ENCODE peak calls at places on chromosomes 16 and 17, in six cellular contexts. One of them, this sample, is unnamed.

GRCh38 chr17:45923511-45924268 is 29.3 kb downstream of the MAPT start:
- DNase-seq in EH: peak; percentile 16
- DNase-seq in BJ: peak; percentile 29
- DNase-seq in SJSA1: no peak
- DNase-seq in skeletal muscle cell: peak; percentile 12
- DNase-seq in immature natural killer cell: no peak
- DNase-seq in this sample: no peak

GRCh38 chr16:51167170-51167710 is 16.2 kb upstream of the SALL1 start:
- DNase-seq in EH: no peak
- DNase-seq in BJ: no peak
- DNase-seq in SJSA1: no peak
- DNase-seq in skeletal muscle cell: no peak
- DNase-seq in immature natural killer cell: no peak
- DNase-seq in this sample: no peak

GRCh38 chr16:46736695-46737094 is 11.4 kb downstream of the MYLK3 start:
- DNase-seq in EH: peak; percentile 5
- DNase-seq in BJ: no peak
- DNase-seq in SJSA1: no peak
- DNase-seq in skeletal muscle cell: no peak
- DNase-seq in immature natural killer cell: no peak
- DNase-seq in this sample: no peak

GRCh38 chr17:16584273-16584995 is 15.4 kb upstream of the ZNF287 start:
- DNase-seq in EH: peak; percentile 88
- DNase-seq in BJ: peak; percentile 43
- DNase-seq in SJSA1: peak; percentile 81
- DNase-seq in skeletal muscle cell: peak; percentile 43
- DNase-seq in immature natural killer cell: peak; percentile 81
- DNase-seq in this sample: peak; percentile 38

GRCh38 chr16:56601325-56601724 is 7.1 kb upstream of the MT2A start:
- DNase-seq in EH: no peak
- DNase-seq in BJ: no peak
- DNase-seq in SJSA1: no peak
- DNase-seq in skeletal muscle cell: no peak
- DNase-seq in immature natural killer cell: no peak
- DNase-seq in this sample: no peak

GRCh38 chr17:74643826-74644225 is 20.3 kb upstream of the CD300E start:
- DNase-seq in EH: no peak
- DNase-seq in BJ: no peak
- DNase-seq in SJSA1: no peak
- DNase-seq in skeletal muscle cell: no peak
- DNase-seq in immature natural killer cell: no peak
- DNase-seq in this sample: no peak

GRCh38 chr17:43212641-43213490 is 1.2 kb downstream of the TMEM106A start:
- DNase-seq in EH: no peak
- DNase-seq in BJ: no peak
- DNase-seq in SJSA1: no peak
- DNase-seq in skeletal muscle cell: no peak
- DNase-seq in immature natural killer cell: no peak
- DNase-seq in this sample: no peak

GRCh38 chr17:40450175-40450574 is 6.9 kb downstream of the IGFBP4 start:
- DNase-seq in EH: peak; percentile 42
- DNase-seq in BJ: no peak
- DNase-seq in SJSA1: no peak
- DNase-seq in skeletal muscle cell: no peak
- DNase-seq in immature natural killer cell: no peak
- DNase-seq in this sample: no peak

GRCh38 chr17:44372036-44372435 is 8.4 kb upstream of the FAM171A2 start:
- DNase-seq in EH: no peak
- DNase-seq in BJ: no peak
- DNase-seq in SJSA1: no peak
- DNase-seq in skeletal muscle cell: no peak
- DNase-seq in immature natural killer cell: no peak
- DNase-seq in this sample: no peak

GRCh38 chr16:14378131-14378551 is 251.9 kb downstream of the PARN start:
- DNase-seq in EH: peak; percentile 95
- DNase-seq in BJ: peak; percentile 93
- DNase-seq in SJSA1: no peak
- DNase-seq in skeletal muscle cell: no peak
- DNase-seq in immature natural killer cell: no peak
- DNase-seq in this sample: no peak

GRCh38 chr17:76432712-76433336 is 20.1 kb downstream of the UBE2O start:
- DNase-seq in EH: peak; percentile 34
- DNase-seq in BJ: no peak
- DNase-seq in SJSA1: no peak
- DNase-seq in skeletal muscle cell: no peak
- DNase-seq in immature natural killer cell: no peak
- DNase-seq in this sample: no peak